ENCODE peak calls at places on chromosomes 1 and 21, in six cellular contexts. K is breast epithelium; M is neural crest cell; N is hepatic stellate cell; W is stimulated activated CD4-positive, alpha-beta T cell treated with anti-CD3 and anti-CD28 coated beads, Interleukin-12 subunit alpha, Interleukin-12 subunit beta, amount 100 ng/mL, for 4 hours; P is fibroblast of lung. V is an unnamed sample.

GRCh38 chr1:94160811-94161210 is 39.9 kb upstream of the ABCA4 start:
- DNase-seq in M (no peak), K (no peak), P (peak), W (no peak), N (peak), V (peak)

GRCh38 chr1:205538211-205538840 is 33.9 kb downstream of the CDK18 start:
- DNase-seq in K (peak), W (no peak), M (no peak), N (no peak), P (no peak), V (no peak)

GRCh38 chr1:162357681-162358266 is 18.9 kb downstream of the SPATA46 start:
- DNase-seq in M (no peak), K (no peak), P (peak), N (peak), W (no peak), V (peak)

GRCh38 chr1:192539450-192540132 is 36.0 kb upstream of the RGS1 start:
- DNase-seq in P (peak), W (no peak), K (peak), N (peak), M (no peak), V (peak)

GRCh38 chr1:87077959-87078673 is 163.7 kb downstream of the HS2ST1 start:
- DNase-seq in W (no peak), N (no peak), M (no peak), K (no peak), P (no peak), V (no peak)

GRCh38 chr21:44701541-44701940 is 4.6 kb downstream of the KRTAP10-12 start:
- DNase-seq in W (no peak), K (no peak), M (no peak), N (no peak), P (no peak), V (no peak)

GRCh38 chr1:41418868-41419583 is 57.8 kb downstream of the FOXO6 start:
- DNase-seq in K (peak), N (peak), P (peak), W (no peak), M (no peak), V (peak)

GRCh38 chr1:44609768-44610526 is 64.3 kb downstream of the TMEM53 start:
- DNase-seq in M (no peak), K (no peak), W (no peak), N (no peak), P (no peak), V (no peak)

GRCh38 chr1:204258213-204259115 is 44.7 kb upstream of the GOLT1A start:
- DNase-seq in M (peak), W (peak), K (no peak), P (peak), N (peak), V (peak)

GRCh38 chr1:151579436-151580225 is 32.2 kb upstream of the SNX27 start:
- DNase-seq in M (no peak), P (peak), K (no peak), N (no peak), W (no peak), V (peak)

GRCh38 chr1:145960468-145961108 is 2.8 kb upstream of the LIX1L start:
- DNase-seq in P (peak), W (peak), N (peak), M (peak), K (peak), V (no peak)

GRCh38 chr1:40390857-40391256 is 17.3 kb downstream of the SMAP2 start:
- DNase-seq in W (no peak), P (no peak), M (no peak), N (no peak), K (no peak), V (no peak)

GRCh38 chr21:16624468-16625102 is 888.3 kb upstream of the CXADR start:
- DNase-seq in K (no peak), N (no peak), P (no peak), W (no peak), M (no peak), V (no peak)

GRCh38 chr1:20282544-20282943 is 8.1 kb upstream of the VWA5B1 start:
- DNase-seq in K (peak), M (no peak), P (no peak), N (no peak), W (no peak), V (no peak)

GRCh38 chr1:18641005-18641941 is 10.6 kb downstream of the PAX7 start:
- DNase-seq in K (no peak), P (no peak), M (no peak), W (no peak), N (no peak), V (no peak)

GRCh38 chr1:36151845-36152203 is 2.5 kb upstream of the TRAPPC3 start:
- DNase-seq in N (no peak), W (peak), M (no peak), P (no peak), K (no peak), V (no peak)

V was measured in brain microvascular endothelial cell.